ENCODE peak calls at places on chromosomes 5 and 9, in seven cellular contexts. D is suprapubic skin, E is stomach, R is endothelial cell of umbilical vein, Q is heart left ventricle, C is body of pancreas, N is AG09319. S is an unnamed sample.

GRCh38 chr9:105269593-105269992 is 25.1 kb downstream of the SLC44A1 start:
- DNase-seq in D (no peak), E (no peak), R (no peak), Q (no peak), C (no peak), N (no peak), S (no peak)

GRCh38 chr9:94144394-94144793 is 60.1 kb downstream of the PTPDC1 start:
- DNase-seq in D (no peak), E (no peak), R (no peak), Q (no peak), C (no peak), N (no peak), S (peak; percentile 35)

GRCh38 chr5:142871056-142871879 is 101.1 kb downstream of the ARHGAP26 start:
- DNase-seq in D (no peak), E (peak; percentile 86), R (no peak), Q (no peak), C (peak; percentile 85), N (no peak), S (no peak)

GRCh38 chr9:82242285-82242963 is 253.9 kb downstream of the SPATA31D1 start:
- DNase-seq in D (no peak), E (no peak), R (no peak), Q (no peak), C (no peak), N (no peak), S (no peak)

GRCh38 chr5:177131352-177131710 is 2.2 kb upstream of the NSD1 start:
- DNase-seq in D (no peak), E (no peak), R (no peak), Q (no peak), C (no peak), N (no peak), S (no peak)

GRCh38 chr5:172114875-172115422 is 73.1 kb downstream of the STK10 start:
- DNase-seq in D (peak; percentile 68), E (peak; percentile 43), R (no peak), Q (peak; percentile 63), C (peak; percentile 70), N (no peak), S (no peak)

GRCh38 chr5:115842089-115842881 is 550 bp downstream of the AP3S1 start:
- DNase-seq in D (no peak), E (no peak), R (no peak), Q (no peak), C (peak; percentile 71), N (no peak), S (no peak)

GRCh38 chr5:147481376-147481775 is 28.5 kb downstream of the DPYSL3 start:
- DNase-seq in D (no peak), E (no peak), R (peak; percentile 33), Q (no peak), C (no peak), N (no peak), S (no peak)

GRCh38 chr9:11312976-11313375 is 700.2 kb upstream of the PTPRD start:
- DNase-seq in D (no peak), E (no peak), R (no peak), Q (no peak), C (peak; percentile 24), N (no peak), S (no peak)

GRCh38 chr9:4334439-4334838 is 34.6 kb upstream of the GLIS3 start:
- DNase-seq in D (peak; percentile 68), E (peak; percentile 83), R (peak; percentile 94), Q (peak; percentile 25), C (peak; percentile 96), N (no peak), S (peak; percentile 61)

GRCh38 chr9:36163049-36163839 is 5.9 kb upstream of the CCIN start:
- DNase-seq in D (no peak), E (no peak), R (peak; percentile 88), Q (peak; percentile 79), C (peak; percentile 49), N (no peak), S (peak; percentile 60)

GRCh38 chr9:135227641-135228251 is 140.3 kb downstream of the OLFM1 start:
- DNase-seq in D (no peak), E (no peak), R (no peak), Q (no peak), C (no peak), N (no peak), S (no peak)

GRCh38 chr5:2685651-2686050 is 65.8 kb downstream of the IRX2 start:
- DNase-seq in D (no peak), E (no peak), R (no peak), Q (no peak), C (no peak), N (no peak), S (no peak)

GRCh38 chr5:35029333-35029732 is 18.4 kb downstream of the AGXT2 start:
- DNase-seq in D (no peak), E (no peak), R (no peak), Q (no peak), C (no peak), N (no peak), S (no peak)

GRCh38 chr9:4137755-4138154 is 162.1 kb downstream of the GLIS3 start:
- DNase-seq in D (no peak), E (no peak), R (peak; percentile 30), Q (no peak), C (no peak), N (peak; percentile 37), S (no peak)

GRCh38 chr9:123450096-123450495 is 94.1 kb downstream of the CRB2 start:
- DNase-seq in D (no peak), E (no peak), R (no peak), Q (no peak), C (no peak), N (no peak), S (no peak)

GRCh38 chr9:124348831-124349230 is 66.4 kb downstream of the PSMB7 start:
- DNase-seq in D (no peak), E (no peak), R (no peak), Q (no peak), C (no peak), N (no peak), S (no peak)

GRCh38 chr9:125763373-125763772 is 16.2 kb downstream of the PBX3 start:
- DNase-seq in D (no peak), E (no peak), R (peak; percentile 76), Q (no peak), C (no peak), N (no peak), S (peak; percentile 92)

GRCh38 chr9:80163889-80164288 is 592.1 kb downstream of the TLE4 start:
- DNase-seq in D (no peak), E (no peak), R (no peak), Q (no peak), C (no peak), N (no peak), S (no peak)

GRCh38 chr9:757246-757881 is 84.1 kb upstream of the DMRT1 start:
- DNase-seq in D (no peak), E (no peak), R (peak; percentile 67), Q (no peak), C (peak; percentile 50), N (no peak), S (no peak)

GRCh38 chr5:15010936-15011335 is 139.4 kb upstream of the ANKH start:
- DNase-seq in D (no peak), E (no peak), R (no peak), Q (no peak), C (no peak), N (no peak), S (no peak)

GRCh38 chr5:160174780-160175437 is 54.4 kb upstream of the FABP6 start:
- DNase-seq in D (no peak), E (no peak), R (no peak), Q (no peak), C (no peak), N (no peak), S (no peak)

GRCh38 chr5:150513375-150514309 is 5.7 kb downstream of the NDST1 start:
- DNase-seq in D (no peak), E (no peak), R (no peak), Q (no peak), C (no peak), N (no peak), S (no peak)
- TF ChIP-seq CTCF in D (no peak), E (no peak), R (no peak), Q (no peak), C (no peak), N (no peak), S (peak; percentile 19)

DNA sequence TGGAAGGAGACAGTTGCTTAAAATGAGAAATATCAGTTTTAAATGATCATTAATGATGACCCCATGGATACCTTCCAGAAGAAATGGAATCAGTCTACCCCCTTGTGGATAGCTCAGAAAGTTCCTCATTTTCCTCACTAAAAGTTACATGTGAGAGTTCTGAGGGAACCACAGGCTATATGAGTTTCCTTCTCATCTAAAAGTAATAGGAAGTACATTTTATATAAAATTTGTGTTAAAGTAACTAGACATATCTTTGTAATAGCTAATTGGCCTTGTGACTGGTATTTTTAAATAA is 104.9 kb upstream of the SLC25A48 start:
- DNase-seq in D (no peak), E (no peak), R (no peak), Q (no peak), C (no peak), N (no peak), S (no peak)
- TF ChIP-seq CTCF in D (peak; percentile 14), E (no peak), R (no peak), Q (no peak), C (no peak), N (no peak), S (peak; percentile 56)

DNA sequence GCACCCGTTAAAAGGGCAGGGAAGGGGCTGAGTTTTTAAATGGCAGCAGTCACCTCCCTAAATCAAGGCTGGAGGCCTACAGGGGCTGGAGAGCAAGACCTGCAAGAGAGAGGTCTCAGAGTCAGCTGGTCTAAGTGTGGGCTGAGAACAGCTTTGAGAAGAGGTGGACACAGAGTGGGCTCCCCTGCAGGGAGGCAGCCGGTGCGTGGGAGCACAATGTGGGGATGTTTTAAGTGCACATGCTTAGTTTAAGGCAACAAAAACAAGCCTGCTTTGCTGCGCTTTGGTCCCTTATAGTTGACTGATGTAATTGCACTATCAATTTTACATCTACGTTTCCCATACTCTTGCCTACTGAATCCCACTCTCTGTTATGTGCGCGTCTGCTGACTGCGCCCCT is 62.1 kb upstream of the ICE1 start:
- DNase-seq in D (no peak), E (no peak), R (no peak), Q (no peak), C (no peak), N (no peak), S (no peak)
- TF ChIP-seq CTCF in D (no peak), E (no peak), R (no peak), Q (no peak), C (no peak), N (no peak), S (no peak)

DNA sequence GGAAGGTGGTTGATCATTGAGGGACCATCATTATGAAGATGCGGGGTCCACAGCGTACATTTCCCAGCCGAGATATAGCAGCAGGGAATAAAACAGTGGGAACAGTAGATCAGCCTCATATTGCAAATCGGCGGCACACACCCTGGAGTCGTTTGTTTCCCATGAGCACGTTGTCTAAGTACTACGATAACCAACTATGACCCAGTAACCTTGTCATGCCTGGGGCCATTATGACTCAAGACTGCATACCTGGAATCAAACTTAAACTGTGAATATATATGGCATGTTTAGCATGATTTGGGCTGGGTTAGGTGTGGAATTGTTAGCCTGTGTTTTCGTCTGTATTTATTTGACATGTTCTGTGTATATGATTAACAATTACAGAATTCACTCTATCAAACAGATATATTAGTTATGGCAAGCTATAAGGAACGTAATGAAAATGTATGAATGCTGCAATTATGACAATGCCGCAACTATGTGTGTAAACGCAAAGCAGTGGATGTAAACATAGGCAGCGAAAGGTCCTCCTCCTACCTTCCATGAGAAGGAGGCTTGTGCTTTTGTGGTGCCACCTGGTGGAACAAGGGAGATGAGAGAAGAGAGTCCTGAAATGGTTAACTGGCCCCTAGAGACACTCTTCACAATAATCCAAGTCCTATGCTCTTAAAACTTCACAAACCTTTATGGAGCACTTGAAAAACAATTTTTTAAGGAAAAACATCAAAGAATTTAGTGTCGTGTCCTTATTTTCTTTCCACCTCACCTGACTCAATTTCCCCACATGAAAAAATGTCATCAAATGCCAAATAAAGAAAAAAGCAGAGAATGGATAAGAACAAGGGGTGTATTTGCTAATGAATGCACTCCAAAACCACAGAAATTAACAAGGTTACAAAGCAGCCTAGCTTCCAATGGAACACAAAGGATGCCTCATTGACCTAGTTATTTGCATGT is 47.1 kb downstream of the SEMA5A start:
- DNase-seq in D (no peak), E (no peak), R (no peak), Q (no peak), C (peak; percentile 58), N (no peak), S (no peak)
- TF ChIP-seq CTCF in D (peak; percentile 14), E (no peak), R (no peak), Q (no peak), C (peak; percentile 40), N (peak; percentile 21), S (peak; percentile 64)

S was measured in retinal pigment epithelial cell.